ENCODE peak calls at places on chromosomes 7 and 10, in four cellular contexts. Z is mesendoderm, U is NT2/D1, C is fibroblast of lung. L is an unnamed sample.

GRCh38 chr10:114876602-114877300 is 55.2 kb downstream of the FHIP2A start:
- DNase-seq in Z (peak; percentile 90), U (peak; percentile 73), C (peak; percentile 55), L (peak; percentile 84)

GRCh38 chr7:46352335-46352954 is 431.4 kb upstream of the IGFBP3 start:
- DNase-seq in Z (peak; percentile 81), U (peak; percentile 80), C (peak; percentile 71), L (no peak)

GRCh38 chr7:147833981-147834380 is 756.6 kb upstream of the C7orf33 start:
- DNase-seq in Z (no peak), U (no peak), C (no peak), L (no peak)

GRCh38 chr7:21939858-21940322 is 5.8 kb downstream of the CDCA7L start:
- DNase-seq in Z (no peak), U (no peak), C (no peak), L (no peak)

GRCh38 chr7:116317907-116318306 is 107.6 kb downstream of the TES start:
- DNase-seq in Z (no peak), U (no peak), C (no peak), L (no peak)

GRCh38 chr7:157581740-157582139 is 244.9 kb downstream of the DNAJB6 start:
- DNase-seq in Z (no peak), U (no peak), C (no peak), L (peak; percentile 35)

GRCh38 chr10:123742751-123743440 is 76.7 kb downstream of the GPR26 start:
- DNase-seq in Z (no peak), U (no peak), C (no peak), L (no peak)

GRCh38 chr10:52871191-52871843 is 98.7 kb upstream of the MBL2 start:
- DNase-seq in Z (no peak), U (no peak), C (peak; percentile 51), L (no peak)

GRCh38 chr10:70292016-70292415 is 8.2 kb upstream of the NPFFR1 start:
- DNase-seq in Z (no peak), U (no peak), C (no peak), L (no peak)

GRCh38 chr10:21160116-21160515 is 263.0 kb upstream of the NEBL start:
- DNase-seq in Z (no peak), U (no peak), C (no peak), L (no peak)

GRCh38 chr7:85612514-85612913 is 425.7 kb upstream of the SEMA3D start:
- DNase-seq in Z (no peak), U (no peak), C (no peak), L (no peak)

GRCh38 chr7:157547611-157548010 is 210.8 kb downstream of the DNAJB6 start:
- DNase-seq in Z (no peak), U (no peak), C (no peak), L (peak; percentile 52)

GRCh38 chr10:22253578-22253882 is 35.7 kb upstream of the EBLN1 start:
- DNase-seq in Z (peak; percentile 60), U (no peak), C (no peak), L (no peak)

GRCh38 chr7:49791089-49791741 is 17.8 kb downstream of the VWC2 start:
- DNase-seq in Z (peak; percentile 90), U (peak; percentile 81), C (no peak), L (no peak)

GRCh38 chr7:145643981-145644380 is 472.6 kb upstream of the CNTNAP2 start:
- DNase-seq in Z (no peak), U (no peak), C (no peak), L (no peak)

GRCh38 chr7:48887500-48887899 is 36.8 kb upstream of the CDC14C start:
- DNase-seq in Z (peak; percentile 11), U (no peak), C (peak; percentile 0), L (no peak)

GRCh38 chr7:7504910-7505704 is 30.6 kb downstream of the COL28A1 start:
- DNase-seq in Z (no peak), U (no peak), C (no peak), L (no peak)

GRCh38 chr7:152544481-152544927 is 108.7 kb upstream of the KMT2C start:
- DNase-seq in Z (peak; percentile 58), U (peak; percentile 71), C (no peak), L (no peak)

GRCh38 chr10:69481280-69481679 is 30.0 kb downstream of the TSPAN15 start:
- DNase-seq in Z (no peak), U (no peak), C (no peak), L (no peak)

GRCh38 chr7:151456782-151457181 is 16.8 kb upstream of the CRYGN start:
- DNase-seq in Z (peak; percentile 83), U (peak; percentile 96), C (no peak), L (no peak)

GRCh38 chr10:132820056-132820455 is 34.1 kb upstream of the NKX6-2 start:
- DNase-seq in Z (no peak), U (no peak), C (no peak), L (no peak)

GRCh38 chr7:22404421-22405023 is 47.6 kb upstream of the RAPGEF5 start:
- DNase-seq in Z (no peak), U (no peak), C (no peak), L (no peak)

GRCh38 chr7:50679218-50680007 is 103.3 kb downstream of the GRB10 start:
- DNase-seq in Z (peak; percentile 48), U (no peak), C (peak; percentile 72), L (no peak)

GRCh38 chr7:13778967-13779366 is 210.5 kb downstream of the ETV1 start:
- DNase-seq in Z (no peak), U (no peak), C (peak; percentile 21), L (no peak)

GRCh38 chr7:155115288-155115687 is 45.2 kb downstream of the HTR5A start:
- DNase-seq in Z (no peak), U (no peak), C (no peak), L (no peak)

GRCh38 chr10:86350897-86351296 is 15.7 kb downstream of the GRID1 start:
- DNase-seq in Z (no peak), U (no peak), C (no peak), L (peak; percentile 40)

GRCh38 chr7:1156782-1157535 is 3.0 kb downstream of the ZFAND2A start:
- DNase-seq in Z (no peak), U (no peak), C (peak; percentile 33), L (peak; percentile 36)

GRCh38 chr10:127293640-127294039 is 97.2 kb upstream of the INSYN2A start:
- DNase-seq in Z (no peak), U (no peak), C (no peak), L (no peak)

GRCh38 chr7:24709585-24710360 is 47.5 kb downstream of the GSDME start:
- DNase-seq in Z (no peak), U (no peak), C (no peak), L (no peak)

GRCh38 chr10:6615971-6616370 is 35.9 kb upstream of the PRKCQ start:
- DNase-seq in Z (no peak), U (no peak), C (no peak), L (no peak)

GRCh38 chr7:100691676-100692577 is 2.1 kb downstream of the GIGYF1 start:
- DNase-seq in Z (peak; percentile 92), U (no peak), C (peak; percentile 72), L (peak; percentile 89)
- H3K4me3 ChIP-seq in Z (peak overlapping the region; percentile 14), U (peak overlapping the region; percentile 71), C (peak overlapping the region; percentile 87), L (peak overlapping the region; percentile 74)

GRCh38 chr10:95864906-95865813 is 42.6 kb upstream of the CC2D2B start:
- DNase-seq in Z (peak; percentile 85), U (peak; percentile 23), C (peak; percentile 87), L (no peak)
- H3K9ac ChIP-seq in Z (no peak overlapping the region), U (no peak overlapping the region), C (no peak overlapping the region), L (no peak overlapping the region)

GRCh38 chr7:44541-44896 is 147.9 kb upstream of the FAM20C start:
- DNase-seq in Z (no peak), U (no peak), C (no peak), L (peak; percentile 34)

GRCh38 chr7:46830-47140 is 145.6 kb upstream of the FAM20C start:
- DNase-seq in Z (no peak), U (no peak), C (no peak), L (no peak)

GRCh38 chr7:43791-44540 is 148.4 kb upstream of the FAM20C start:
- DNase-seq in Z (no peak), U (no peak), C (no peak), L (peak; percentile 42)

GRCh38 chr7:45120-46090 is 147.0 kb upstream of the FAM20C start:
- DNase-seq in Z (no peak), U (no peak), C (no peak), L (peak; percentile 35)

DNA sequence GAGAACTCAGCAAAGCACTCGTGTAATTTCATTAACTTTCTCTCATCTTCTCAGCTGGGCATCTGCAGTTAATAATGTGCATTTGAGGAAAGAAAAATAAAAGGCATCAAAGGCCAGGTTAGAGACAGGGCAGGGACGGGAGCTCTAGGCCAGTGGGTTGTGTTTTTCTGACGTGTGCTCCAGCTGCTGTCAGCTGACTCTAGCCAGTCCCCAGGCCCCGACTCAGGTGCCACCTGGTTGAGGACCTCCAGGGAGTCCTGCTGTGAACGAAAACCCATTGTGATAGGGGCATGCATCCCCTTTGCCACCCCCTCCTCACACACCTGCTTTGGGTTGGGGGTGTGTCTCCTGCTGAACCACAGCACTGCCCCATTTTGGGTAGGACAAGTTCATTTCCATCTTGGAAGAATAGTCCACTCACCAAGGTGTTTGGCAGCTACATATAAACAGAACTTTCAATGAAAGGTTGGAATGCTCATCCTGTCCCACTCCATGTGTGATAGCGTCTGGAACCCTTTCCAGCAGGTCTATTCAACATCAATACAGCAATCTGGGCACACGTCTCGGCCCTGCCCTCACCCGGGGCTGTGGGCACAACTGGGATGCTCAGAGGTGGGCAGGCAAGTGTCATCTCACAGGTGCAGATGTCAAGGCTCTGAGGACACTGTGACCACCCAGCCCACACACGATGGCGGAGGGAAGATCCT is 146.1 kb upstream of the FAM20C start:
- DNase-seq in Z (no peak), U (no peak), C (no peak), L (peak; percentile 44)
- H3K4me3 ChIP-seq in Z (no peak overlapping the region), U (no peak overlapping the region), C (no peak overlapping the region), L (no peak overlapping the region)

GRCh38 chr7:20438665-20439376 is 108.1 kb downstream of the ITGB8 start:
- DNase-seq in Z (no peak), U (no peak), C (no peak), L (no peak)
- H3K9ac ChIP-seq in Z (no peak overlapping the region), U (no peak overlapping the region), C (no peak overlapping the region), L (no peak overlapping the region)

GRCh38 chr10:117542706-117543244 is at the start of gene EMX2:
- DNase-seq in Z (peak; percentile 38), U (no peak), C (no peak), L (no peak)

GRCh38 chr10:117541909-117542705 is 439 bp upstream of the EMX2 start:
- DNase-seq in Z (peak; percentile 94), U (peak; percentile 83), C (peak; percentile 18), L (peak; percentile 92)

GRCh38 chr10:117539903-117540639 is 2.5 kb upstream of the EMX2 start:
- DNase-seq in Z (peak; percentile 12), U (no peak), C (no peak), L (no peak)

GRCh38 chr10:117540640-117541404 is 1.7 kb upstream of the EMX2 start:
- DNase-seq in Z (peak; percentile 12), U (no peak), C (no peak), L (no peak)

DNA sequence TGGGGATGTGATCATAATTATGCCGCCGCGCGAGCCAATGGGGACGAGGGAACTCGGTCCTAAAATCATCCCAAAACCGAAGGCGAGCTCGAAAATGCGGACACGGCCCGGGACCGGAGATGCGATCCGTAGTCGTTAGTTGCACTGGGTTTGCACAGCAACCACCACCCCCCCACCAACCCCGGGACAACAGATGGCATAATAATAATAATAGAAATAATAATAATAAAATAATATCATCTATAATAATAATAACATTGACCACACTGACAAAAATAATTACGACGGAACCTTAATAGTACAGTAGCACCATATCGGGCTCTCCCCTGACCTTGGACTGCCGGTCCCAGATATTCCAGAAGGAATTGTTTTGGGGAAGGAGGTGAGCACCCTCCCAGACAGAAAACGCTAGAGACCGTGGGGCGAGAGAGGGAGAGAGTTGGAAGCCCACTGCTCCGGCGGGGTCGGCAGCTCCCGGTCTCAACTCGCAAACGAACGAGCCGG is 1.1 kb upstream of the EMX2 start:
- DNase-seq in Z (peak; percentile 81), U (no peak), C (no peak), L (peak; percentile 90)
- H3K4me3 ChIP-seq in Z (no peak overlapping the region), U (peak overlapping the region; percentile 30), C (no peak overlapping the region), L (peak overlapping the region; percentile 97)

L was measured in kidney.